ENCODE peak calls at places on chromosomes 16 and 17, in four cellular contexts. P is heart right ventricle, S is cardiac muscle cell, O is tibial nerve. B is an unnamed sample.

GRCh38 chr16:24005577-24005976 is 169.8 kb downstream of the PRKCB start:
- DNase-seq in P (no peak), S (no peak), O (no peak), B (no peak)

GRCh38 chr17:77555110-77555509 is 403.4 kb upstream of the TNRC6C start:
- DNase-seq in P (no peak), S (no peak), O (no peak), B (no peak)

GRCh38 chr16:9034056-9034455 is 57.4 kb upstream of the HAPSTR1 start:
- DNase-seq in P (no peak), S (no peak), O (no peak), B (no peak)

GRCh38 chr16:68100504-68100903 is 15.3 kb downstream of the NFATC3 start:
- DNase-seq in P (no peak), S (no peak), O (no peak), B (no peak)

GRCh38 chr16:84535408-84535807 is 30.9 kb upstream of the MEAK7 start:
- DNase-seq in P (no peak), S (no peak), O (no peak), B (no peak)

GRCh38 chr17:40314557-40314953 is 5.6 kb downstream of the RARA start:
- DNase-seq in P (peak), S (peak), O (no peak), B (peak)

GRCh38 chr16:85245307-85246172 is 133.3 kb upstream of the CIBAR2 start:
- DNase-seq in P (peak), S (peak), O (peak), B (peak)

GRCh38 chr17:43601280-43602050 is 55.3 kb upstream of the ETV4 start:
- DNase-seq in P (peak), S (no peak), O (no peak), B (peak)

GRCh38 chr16:10859650-10860049 is 17.4 kb upstream of the CIITA start:
- DNase-seq in P (no peak), S (no peak), O (no peak), B (no peak)

GRCh38 chr16:50814541-50814940 is 72.7 kb downstream of the CYLD start:
- DNase-seq in P (no peak), S (no peak), O (no peak), B (no peak)

GRCh38 chr17:60905709-60906108 is 228.1 kb downstream of the BCAS3 start:
- DNase-seq in P (no peak), S (no peak), O (no peak), B (no peak)

GRCh38 chr17:78329263-78330059 is 30.4 kb downstream of the SOCS3 start:
- DNase-seq in P (no peak), S (peak), O (no peak), B (peak)

GRCh38 chr17:36850794-36851193 is 86.5 kb upstream of the LHX1 start:
- DNase-seq in P (no peak), S (peak), O (no peak), B (peak)

GRCh38 chr16:57304169-57305061 is 19.9 kb upstream of the PLLP start:
- DNase-seq in P (no peak), S (peak), O (no peak), B (peak)

GRCh38 chr17:14871921-14872320 is 393.2 kb downstream of the PMP22 start:
- DNase-seq in P (no peak), S (peak), O (no peak), B (peak)

GRCh38 chr17:79561486-79562116 is 49.2 kb downstream of the RBFOX3 start:
- DNase-seq in P (no peak), S (no peak), O (no peak), B (no peak)

GRCh38 chr17:44102845-44103622 is 20.4 kb downstream of the HDAC5 start:
- DNase-seq in P (peak), S (no peak), O (no peak), B (no peak)

GRCh38 chr17:4233668-4234258 is 30.0 kb downstream of the ANKFY1 start:
- DNase-seq in P (no peak), S (no peak), O (no peak), B (no peak)

GRCh38 chr17:5485270-5486205 is at the start of gene DERL2:
- DNase-seq in P (no peak), S (peak), O (no peak), B (peak)

GRCh38 chr17:78037280-78037679 is 78.8 kb downstream of the TNRC6C start:
- DNase-seq in P (no peak), S (no peak), O (no peak), B (no peak)

GRCh38 chr17:40459646-40460584 is 16.7 kb downstream of the IGFBP4 start:
- DNase-seq in P (no peak), S (no peak), O (no peak), B (no peak)

GRCh38 chr17:57211543-57211942 is 44.8 kb upstream of the MSI2 start:
- DNase-seq in P (no peak), S (no peak), O (no peak), B (peak)

GRCh38 chr17:6508519-6509294 is 47.6 kb downstream of the PITPNM3 start:
- DNase-seq in P (no peak), S (no peak), O (no peak), B (no peak)

GRCh38 chr17:77458202-77459017 is 317.6 kb downstream of the SEC14L1 start:
- DNase-seq in P (no peak), S (no peak), O (no peak), B (no peak)

GRCh38 chr17:9256361-9256943 is 235.1 kb downstream of the NTN1 start:
- DNase-seq in P (no peak), S (no peak), O (no peak), B (no peak)

GRCh38 chr16:56620311-56620897 is 5.2 kb upstream of the MT1E start:
- DNase-seq in P (no peak), S (no peak), O (no peak), B (no peak)

GRCh38 chr16:66199189-66199588 is 167.3 kb upstream of the CDH5 start:
- DNase-seq in P (no peak), S (peak), O (no peak), B (peak)

GRCh38 chr16:11263737-11264136 is 5.4 kb downstream of the TNP2 start:
- DNase-seq in P (no peak), S (no peak), O (no peak), B (no peak)

GRCh38 chr16:60230666-60231065 is 1496.5 kb upstream of the GOT2 start:
- DNase-seq in P (no peak), S (no peak), O (no peak), B (no peak)

GRCh38 chr17:57650548-57650947 is 94.6 kb downstream of the CCDC182 start:
- DNase-seq in P (no peak), S (no peak), O (no peak), B (no peak)

GRCh38 chr17:38456031-38456815 is 28.0 kb downstream of the ARHGAP23 start:
- DNase-seq in P (no peak), S (no peak), O (no peak), B (no peak)

GRCh38 chr16:30805056-30805369 is 18.0 kb upstream of the ZNF629 start:
- DNase-seq in P (no peak), S (no peak), O (no peak), B (no peak)

GRCh38 chr17:74332017-74332650 is 6.1 kb downstream of the KIF19 start:
- DNase-seq in P (no peak), S (no peak), O (no peak), B (no peak)

GRCh38 chr17:63270610-63271009 is 175.5 kb downstream of the CYB561 start:
- DNase-seq in P (no peak), S (no peak), O (no peak), B (no peak)

GRCh38 chr17:4362141-4362540 is 4.3 kb downstream of the UBE2G1 start:
- DNase-seq in P (no peak), S (peak), O (no peak), B (no peak)

GRCh38 chr16:66830422-66831404 is at the start of gene NAE1:
- DNase-seq in P (peak), S (peak), O (peak), B (peak)

DNA sequence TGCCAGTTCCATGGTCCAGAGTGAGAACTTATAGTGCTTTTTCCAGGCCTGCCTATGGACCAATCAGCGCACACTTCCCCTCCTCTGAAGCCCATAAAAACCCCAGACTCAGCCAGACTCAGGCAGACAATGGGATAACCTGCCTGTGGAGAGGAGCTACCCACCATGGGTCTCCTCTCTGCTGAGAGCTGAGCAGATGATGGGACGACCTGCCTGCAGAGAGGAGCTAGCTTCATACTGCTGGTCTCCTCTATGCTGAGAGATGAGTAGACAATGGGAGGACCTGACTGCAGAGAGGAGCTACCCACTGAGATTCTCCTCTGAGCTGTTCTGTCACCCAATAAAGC is 144.7 kb downstream of the MYO1D start:
- DNase-seq in P (no peak), S (no peak), O (no peak), B (no peak)
- TF ChIP-seq CTCF in P (no peak), S (no peak), O (no peak), B (no peak)

GRCh38 chr17:48547839-48548686 is 3.2 kb upstream of the HOXB2 start:
- DNase-seq in P (no peak), S (peak), O (no peak), B (peak)
- H3K4me3 ChIP-seq in P (peak), S (peak), O (no peak), B (peak)

GRCh38 chr17:51435641-51436091 is 175.3 kb downstream of the UTP18 start:
- DNase-seq in P (peak), S (peak), O (peak), B (no peak)
- TF ChIP-seq CTCF in P (peak), S (peak), O (no peak), B (peak)

DNA sequence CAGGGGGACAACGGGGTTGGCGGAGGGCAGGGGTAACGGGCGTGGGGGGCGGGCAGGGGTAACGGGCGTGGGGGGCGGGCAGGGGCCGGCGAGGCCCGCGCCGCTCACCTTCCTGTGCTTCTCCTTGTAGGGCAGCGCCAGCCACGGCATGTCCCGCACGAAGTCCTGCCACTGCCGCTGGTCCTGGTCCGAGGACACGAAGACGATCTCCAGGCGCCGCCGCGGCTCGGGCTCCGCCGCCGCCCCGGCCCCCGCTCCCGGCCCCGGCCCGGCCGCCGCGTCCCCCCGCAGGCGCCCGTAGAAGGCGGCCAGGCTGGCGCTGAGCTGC is 401 bp downstream of the NXN start:
- DNase-seq in P (no peak), S (no peak), O (no peak), B (no peak)
- H3K4me3 ChIP-seq in P (peak), S (peak), O (peak), B (peak)

GRCh38 chr17:48025040-48025903 is 12.3 kb downstream of the COPZ2 start:
- DNase-seq in P (peak), S (peak), O (peak), B (peak)

GRCh38 chr17:48024149-48025039 is 13.2 kb downstream of the COPZ2 start:
- DNase-seq in P (peak), S (peak), O (peak), B (no peak)

GRCh38 chr17:48021964-48022363 is 15.6 kb downstream of the COPZ2 start:
- DNase-seq in P (no peak), S (no peak), O (no peak), B (no peak)

GRCh38 chr17:48022906-48023305 is 14.7 kb downstream of the COPZ2 start:
- DNase-seq in P (no peak), S (no peak), O (no peak), B (no peak)

GRCh38 chr17:48023408-48024148 is 14.0 kb downstream of the COPZ2 start:
- DNase-seq in P (peak), S (peak), O (peak), B (peak)
- TF ChIP-seq CTCF in P (peak), S (peak), O (peak), B (no peak)

DNA sequence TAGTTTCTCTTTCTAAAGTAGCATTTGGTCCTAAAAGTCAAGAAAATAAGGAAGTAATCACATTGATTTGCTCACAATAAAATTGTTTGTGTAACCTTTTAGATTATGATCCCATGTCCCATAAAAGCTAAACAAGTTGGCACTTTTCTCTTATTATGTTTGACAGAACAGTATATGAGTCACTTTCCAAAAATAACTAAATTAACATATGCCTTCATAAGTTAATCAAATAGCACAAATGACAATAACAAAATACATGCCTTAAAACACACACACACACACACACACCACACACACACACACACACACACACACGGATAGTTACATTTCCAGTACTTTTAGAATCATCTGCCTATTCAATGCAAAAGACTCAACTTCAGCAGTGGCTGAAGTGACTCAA is 2.8 kb downstream of the MED13 start:
- DNase-seq in P (no peak), S (peak), O (no peak), B (peak)
- H3K4me3 ChIP-seq in P (peak), S (peak), O (no peak), B (peak)

GRCh38 chr16:287298-287811 is 4.4 kb downstream of the PDIA2 start:
- DNase-seq in P (no peak), S (no peak), O (no peak), B (no peak)
- TF ChIP-seq CTCF in P (no peak), S (no peak), O (no peak), B (no peak)

B was measured in astrocyte of the spinal cord.